ENCODE peak calls at places on chromosomes 16 and 17, in ten cellular contexts. J is mucosa of descending colon, H is fibroblast of lung, W is heart right ventricle, P is upper lobe of right lung, F is stomach, O is coronary artery, C is mammary epithelial cell, X is neural progenitor cell, D is heart left ventricle. Y is an unnamed sample.

GRCh38 chr17:46023783-46024388 is 24.8 kb downstream of the STH start:
- DNase-seq in J (no peak), H (no peak), W (no peak), P (peak; percentile 57), F (no peak), O (no peak), C (no peak), X (no peak), D (no peak), Y (no peak)

GRCh38 chr16:57694556-57695377 is at the start of gene DRC7:
- DNase-seq in J (peak; percentile 35), H (peak; percentile 41), W (no peak), P (no peak), F (peak; percentile 57), O (peak; percentile 69), C (peak; percentile 29), X (peak; percentile 90), D (peak; percentile 29), Y (no peak)

GRCh38 chr17:11144358-11145233 is 96.4 kb upstream of the SHISA6 start:
- DNase-seq in J (peak; percentile 27), H (peak; percentile 33), W (no peak), P (no peak), F (peak; percentile 68), O (no peak), C (peak; percentile 8), X (peak; percentile 69), D (no peak), Y (no peak)

GRCh38 chr16:3734758-3735221 is 17.5 kb upstream of the TRAP1 start:
- DNase-seq in J (no peak), H (no peak), W (no peak), P (peak; percentile 49), F (no peak), O (no peak), C (no peak), X (no peak), D (no peak), Y (no peak)

GRCh38 chr16:22255335-22255734 is 41.9 kb upstream of the POLR3E start:
- DNase-seq in J (no peak), H (no peak), W (no peak), P (no peak), F (no peak), O (no peak), C (no peak), X (no peak), D (no peak), Y (no peak)

GRCh38 chr17:50364061-50364458 is 8.9 kb downstream of the MRPL27 start:
- DNase-seq in J (no peak), H (no peak), W (no peak), P (no peak), F (no peak), O (no peak), C (no peak), X (no peak), D (no peak), Y (no peak)

GRCh38 chr17:10614536-10615155 is 42.5 kb downstream of the MYH3 start:
- DNase-seq in J (no peak), H (peak; percentile 65), W (no peak), P (no peak), F (no peak), O (no peak), C (peak; percentile 18), X (peak; percentile 81), D (peak; percentile 28), Y (peak; percentile 27)

GRCh38 chr16:85654251-85655115 is 34.3 kb downstream of the GINS2 start:
- DNase-seq in J (no peak), H (no peak), W (peak; percentile 13), P (no peak), F (no peak), O (no peak), C (no peak), X (no peak), D (no peak), Y (no peak)

DNA sequence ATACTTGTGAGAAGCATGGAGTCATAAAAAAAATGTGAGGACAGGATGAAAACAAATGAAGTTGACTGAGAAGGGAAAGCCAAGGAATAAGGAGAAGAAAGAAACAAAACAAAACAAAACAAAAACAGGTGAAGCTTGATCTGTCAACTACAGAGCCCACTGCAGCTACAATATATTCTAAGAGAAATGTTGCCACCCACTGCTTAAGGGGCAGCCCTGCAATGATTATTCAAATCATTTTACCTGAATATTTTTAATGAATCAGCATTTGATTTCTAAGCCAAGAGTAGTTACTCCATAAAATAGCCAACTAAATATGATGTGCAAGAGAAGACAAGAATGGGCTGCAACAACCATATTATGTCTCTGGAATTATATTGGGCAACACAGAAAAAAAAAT is 252.0 kb upstream of the KIF2B start:
- DNase-seq in J (no peak), H (peak; percentile 17), W (no peak), P (no peak), F (no peak), O (no peak), C (no peak), X (no peak), D (no peak), Y (no peak)
- H3K4me3 ChIP-seq in J (no peak overlapping the region), H (no peak overlapping the region), W (no peak overlapping the region), P (no peak overlapping the region), F (no peak overlapping the region), O (no peak overlapping the region), C (peak overlapping the region; percentile 36), X (no peak overlapping the region), D (no peak overlapping the region), Y (no peak overlapping the region)

DNA sequence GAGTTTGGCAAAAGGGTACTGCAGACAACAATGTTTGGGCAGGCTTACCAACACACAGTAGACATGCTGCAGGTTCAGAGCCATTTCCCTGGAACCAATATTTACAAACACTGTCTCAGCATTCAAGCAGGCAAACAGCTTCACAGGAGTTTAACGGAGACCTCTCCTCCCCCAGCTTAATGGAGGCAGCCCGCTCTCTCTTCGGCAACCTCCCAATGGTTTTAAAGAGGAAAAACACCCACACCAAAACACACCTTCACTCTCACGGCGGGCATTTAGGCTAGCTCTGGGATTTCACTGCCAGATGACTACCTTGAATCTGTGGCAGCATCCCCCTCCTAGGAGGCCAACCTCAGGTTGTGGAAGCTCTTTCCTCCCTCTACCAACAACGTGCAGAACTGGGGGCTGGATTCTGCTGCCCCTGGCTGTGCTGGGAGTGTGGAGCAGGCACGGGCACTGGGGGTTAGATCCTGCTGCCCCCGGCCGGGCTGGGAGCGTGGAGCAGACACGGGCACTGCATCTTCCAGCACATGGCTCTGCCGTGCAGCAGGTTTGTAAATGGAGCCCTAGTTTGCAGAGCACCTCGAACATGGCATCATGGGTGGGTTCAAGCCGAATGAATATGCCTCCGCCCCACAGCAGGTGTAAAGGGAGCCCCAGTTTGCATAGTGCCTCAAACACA is 86.5 kb downstream of the RBFOX3 start:
- DNase-seq in J (no peak), H (no peak), W (no peak), P (no peak), F (no peak), O (no peak), C (no peak), X (no peak), D (no peak), Y (no peak)
- TF ChIP-seq CTCF in J (no peak), H (no peak), W (no peak), P (no peak), F (no peak), O (no peak), C (no peak), X (no peak), D (no peak), Y (no peak)

DNA sequence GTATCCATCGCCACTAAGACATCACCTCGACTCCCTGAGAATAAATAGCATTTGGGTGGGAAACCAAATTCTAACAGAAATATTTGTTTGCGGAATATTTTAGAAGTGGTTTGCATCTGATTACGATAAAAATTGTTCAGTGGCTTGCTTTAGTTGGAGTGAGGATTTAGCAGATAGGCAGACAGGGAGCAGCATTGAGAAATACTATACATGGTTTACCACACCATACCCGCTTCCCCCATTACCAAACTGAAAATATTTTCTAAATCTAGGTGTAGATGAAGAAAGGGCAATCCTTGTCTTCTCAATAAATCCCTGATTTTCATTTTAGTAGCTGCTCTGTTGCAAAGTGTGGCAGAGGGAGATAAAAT is 895 bp upstream of the BAHCC1 start:
- DNase-seq in J (no peak), H (no peak), W (no peak), P (no peak), F (no peak), O (no peak), C (no peak), X (no peak), D (no peak), Y (no peak)
- H3K4me3 ChIP-seq in J (no peak overlapping the region), H (peak overlapping the region; percentile 23), W (peak overlapping the region; percentile 90), P (peak overlapping the region; percentile 74), F (peak overlapping the region; percentile 71), O (peak overlapping the region; percentile 97), C (no peak overlapping the region), X (peak overlapping the region; percentile 40), D (peak overlapping the region; percentile 85), Y (peak overlapping the region; percentile 29)

DNA sequence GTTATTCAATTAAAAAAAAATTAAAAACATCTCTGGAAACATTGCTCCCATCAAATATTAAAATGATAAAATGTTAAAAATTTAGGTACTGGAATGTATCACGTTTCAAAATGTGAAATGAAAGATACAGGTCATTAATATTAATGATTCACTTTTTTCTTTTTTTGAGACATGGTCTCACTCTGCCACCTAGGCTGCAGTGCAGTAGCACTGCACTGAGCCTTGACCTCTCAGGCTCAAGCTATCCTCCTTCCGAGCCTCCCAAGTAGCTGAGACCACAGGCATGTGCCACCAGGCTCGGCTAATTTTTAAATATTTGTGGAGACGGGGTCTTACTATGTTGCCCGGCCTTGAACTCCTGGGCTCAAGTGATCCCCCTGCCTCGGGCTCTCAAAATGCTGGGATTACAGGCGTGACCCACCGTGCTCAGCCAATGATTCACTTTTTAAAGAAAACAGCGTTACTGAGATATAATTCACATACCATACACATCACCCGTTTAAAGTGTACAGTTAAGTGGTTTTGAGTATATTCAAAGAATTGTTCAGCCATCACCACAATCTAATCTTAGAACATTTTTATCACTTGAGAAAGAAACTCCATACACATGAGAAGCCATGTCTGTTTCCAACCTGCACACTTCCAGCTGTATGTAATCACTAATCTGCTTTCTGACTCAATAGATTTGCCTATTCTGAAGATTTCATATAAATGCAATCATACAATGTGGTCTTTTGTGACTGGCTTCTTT is 19.1 kb upstream of the NETO2 start:
- DNase-seq in J (no peak), H (no peak), W (no peak), P (no peak), F (no peak), O (no peak), C (no peak), X (no peak), D (no peak), Y (no peak)
- TF ChIP-seq CTCF in J (no peak), H (no peak), W (no peak), P (no peak), F (no peak), O (no peak), C (no peak), X (no peak), D (peak; percentile 11), Y (no peak)

GRCh38 chr16:4736546-4736945 is 2.2 kb downstream of the DNAAF8 start:
- DNase-seq in J (no peak), H (no peak), W (no peak), P (no peak), F (no peak), O (no peak), C (no peak), X (no peak), D (no peak), Y (no peak)
- H3K4me3 ChIP-seq in J (no peak overlapping the region), H (no peak overlapping the region), W (no peak overlapping the region), P (no peak overlapping the region), F (no peak overlapping the region), O (no peak overlapping the region), C (no peak overlapping the region), X (no peak overlapping the region), D (no peak overlapping the region), Y (no peak overlapping the region)

GRCh38 chr17:81274471-81274855 is 20.6 kb downstream of the SLC38A10 start:
- DNase-seq in J (no peak), H (no peak), W (no peak), P (no peak), F (no peak), O (no peak), C (no peak), X (no peak), D (no peak), Y (no peak)
- TF ChIP-seq CTCF in J (no peak), H (no peak), W (no peak), P (no peak), F (no peak), O (no peak), C (no peak), X (no peak), D (no peak), Y (no peak)

Y was measured in AG09309.